ENCODE peak calls at places on chromosomes 4 and X, in ten cellular contexts. One of them, this sample, is unnamed.

GRCh38 chrX:111671668-111672067 is 9.3 kb upstream of the ALG13 start:
- DNase-seq in GM23338: no peak
- DNase-seq in nucleus accumbens: no peak
- DNase-seq in activated T-helper 1 cell treated with anti-CD3 and anti-CD28 coated beads, Interleukin-2, amount 50 U/mL, for 16 hours: no peak
- DNase-seq in ACHN: no peak
- DNase-seq in T-helper 17 cell: no peak
- DNase-seq in EH: peak; percentile 3
- DNase-seq in G401: no peak
- DNase-seq in mucosa of descending colon: no peak
- DNase-seq in hippocampal formation: no peak
- DNase-seq in this sample: no peak

GRCh38 chr4:117417856-117418255 is 332.5 kb upstream of the TRAM1L1 start:
- DNase-seq in GM23338: no peak
- DNase-seq in nucleus accumbens: no peak
- DNase-seq in activated T-helper 1 cell treated with anti-CD3 and anti-CD28 coated beads, Interleukin-2, amount 50 U/mL, for 16 hours: no peak
- DNase-seq in ACHN: peak; percentile 59
- DNase-seq in T-helper 17 cell: no peak
- DNase-seq in EH: no peak
- DNase-seq in G401: no peak
- DNase-seq in mucosa of descending colon: no peak
- DNase-seq in hippocampal formation: no peak
- DNase-seq in this sample: no peak

GRCh38 chrX:16876696-16877095 is 6.5 kb upstream of the RBBP7 start:
- DNase-seq in GM23338: no peak
- DNase-seq in nucleus accumbens: no peak
- DNase-seq in activated T-helper 1 cell treated with anti-CD3 and anti-CD28 coated beads, Interleukin-2, amount 50 U/mL, for 16 hours: no peak
- DNase-seq in ACHN: no peak
- DNase-seq in T-helper 17 cell: no peak
- DNase-seq in EH: no peak
- DNase-seq in G401: no peak
- DNase-seq in mucosa of descending colon: no peak
- DNase-seq in hippocampal formation: no peak
- DNase-seq in this sample: no peak

GRCh38 chr4:173169428-173170209 is 1.0 kb downstream of the GALNT7 start:
- DNase-seq in GM23338: peak; percentile 74
- DNase-seq in nucleus accumbens: no peak
- DNase-seq in activated T-helper 1 cell treated with anti-CD3 and anti-CD28 coated beads, Interleukin-2, amount 50 U/mL, for 16 hours: peak; percentile 16
- DNase-seq in ACHN: peak; percentile 65
- DNase-seq in T-helper 17 cell: peak; percentile 56
- DNase-seq in EH: peak; percentile 69
- DNase-seq in G401: peak; percentile 46
- DNase-seq in mucosa of descending colon: peak; percentile 77
- DNase-seq in hippocampal formation: peak; percentile 53
- DNase-seq in this sample: no peak

GRCh38 chr4:10079256-10079655 is 37.3 kb downstream of the WDR1 start:
- DNase-seq in GM23338: no peak
- DNase-seq in nucleus accumbens: no peak
- DNase-seq in activated T-helper 1 cell treated with anti-CD3 and anti-CD28 coated beads, Interleukin-2, amount 50 U/mL, for 16 hours: no peak
- DNase-seq in ACHN: no peak
- DNase-seq in T-helper 17 cell: no peak
- DNase-seq in EH: no peak
- DNase-seq in G401: no peak
- DNase-seq in mucosa of descending colon: no peak
- DNase-seq in hippocampal formation: no peak
- DNase-seq in this sample: peak; percentile 46

GRCh38 chrX:149074429-149074828 is 430.7 kb downstream of the IDS start:
- DNase-seq in GM23338: peak; percentile 0
- DNase-seq in nucleus accumbens: no peak
- DNase-seq in activated T-helper 1 cell treated with anti-CD3 and anti-CD28 coated beads, Interleukin-2, amount 50 U/mL, for 16 hours: no peak
- DNase-seq in ACHN: no peak
- DNase-seq in T-helper 17 cell: no peak
- DNase-seq in EH: no peak
- DNase-seq in G401: no peak
- DNase-seq in mucosa of descending colon: no peak
- DNase-seq in hippocampal formation: no peak
- DNase-seq in this sample: no peak

GRCh38 chr4:88107406-88108107 is 50.9 kb downstream of the ABCG2 start:
- DNase-seq in GM23338: no peak
- DNase-seq in nucleus accumbens: no peak
- DNase-seq in activated T-helper 1 cell treated with anti-CD3 and anti-CD28 coated beads, Interleukin-2, amount 50 U/mL, for 16 hours: no peak
- DNase-seq in ACHN: peak; percentile 11
- DNase-seq in T-helper 17 cell: no peak
- DNase-seq in EH: peak; percentile 44
- DNase-seq in G401: no peak
- DNase-seq in mucosa of descending colon: peak; percentile 36
- DNase-seq in hippocampal formation: no peak
- DNase-seq in this sample: no peak

GRCh38 chrX:46758163-46758955 is 559 bp downstream of the SLC9A7 start:
- DNase-seq in GM23338: peak; percentile 18
- DNase-seq in nucleus accumbens: no peak
- DNase-seq in activated T-helper 1 cell treated with anti-CD3 and anti-CD28 coated beads, Interleukin-2, amount 50 U/mL, for 16 hours: no peak
- DNase-seq in ACHN: peak; percentile 7
- DNase-seq in T-helper 17 cell: peak; percentile 10
- DNase-seq in EH: peak; percentile 26
- DNase-seq in G401: peak; percentile 28
- DNase-seq in mucosa of descending colon: peak; percentile 30
- DNase-seq in hippocampal formation: no peak
- DNase-seq in this sample: no peak

GRCh38 chr4:57355066-57355465 is 244.9 kb upstream of the IGFBP7 start:
- DNase-seq in GM23338: no peak
- DNase-seq in nucleus accumbens: no peak
- DNase-seq in activated T-helper 1 cell treated with anti-CD3 and anti-CD28 coated beads, Interleukin-2, amount 50 U/mL, for 16 hours: no peak
- DNase-seq in ACHN: no peak
- DNase-seq in T-helper 17 cell: no peak
- DNase-seq in EH: peak; percentile 74
- DNase-seq in G401: no peak
- DNase-seq in mucosa of descending colon: no peak
- DNase-seq in hippocampal formation: no peak
- DNase-seq in this sample: no peak

GRCh38 chr4:185709802-185710486 is 102.0 kb downstream of the SORBS2 start:
- DNase-seq in GM23338: no peak
- DNase-seq in nucleus accumbens: no peak
- DNase-seq in activated T-helper 1 cell treated with anti-CD3 and anti-CD28 coated beads, Interleukin-2, amount 50 U/mL, for 16 hours: no peak
- DNase-seq in ACHN: no peak
- DNase-seq in T-helper 17 cell: no peak
- DNase-seq in EH: peak; percentile 59
- DNase-seq in G401: no peak
- DNase-seq in mucosa of descending colon: no peak
- DNase-seq in hippocampal formation: no peak
- DNase-seq in this sample: no peak

GRCh38 chrX:39477438-39478120 is 620.2 kb downstream of the BCOR start:
- DNase-seq in GM23338: peak; percentile 61
- DNase-seq in nucleus accumbens: no peak
- DNase-seq in activated T-helper 1 cell treated with anti-CD3 and anti-CD28 coated beads, Interleukin-2, amount 50 U/mL, for 16 hours: no peak
- DNase-seq in ACHN: no peak
- DNase-seq in T-helper 17 cell: no peak
- DNase-seq in EH: no peak
- DNase-seq in G401: no peak
- DNase-seq in mucosa of descending colon: peak; percentile 57
- DNase-seq in hippocampal formation: no peak
- DNase-seq in this sample: no peak

GRCh38 chrX:145910017-145910416 is 92.4 kb downstream of the SLITRK2 start:
- DNase-seq in GM23338: peak; percentile 5
- DNase-seq in nucleus accumbens: no peak
- DNase-seq in activated T-helper 1 cell treated with anti-CD3 and anti-CD28 coated beads, Interleukin-2, amount 50 U/mL, for 16 hours: no peak
- DNase-seq in ACHN: no peak
- DNase-seq in T-helper 17 cell: no peak
- DNase-seq in EH: no peak
- DNase-seq in G401: no peak
- DNase-seq in mucosa of descending colon: no peak
- DNase-seq in hippocampal formation: peak; percentile 25
- DNase-seq in this sample: no peak

GRCh38 chrX:17564689-17565409 is 172.4 kb upstream of the SCML1 start:
- DNase-seq in GM23338: no peak
- DNase-seq in nucleus accumbens: no peak
- DNase-seq in activated T-helper 1 cell treated with anti-CD3 and anti-CD28 coated beads, Interleukin-2, amount 50 U/mL, for 16 hours: no peak
- DNase-seq in ACHN: peak; percentile 23
- DNase-seq in T-helper 17 cell: no peak
- DNase-seq in EH: peak; percentile 20
- DNase-seq in G401: peak; percentile 56
- DNase-seq in mucosa of descending colon: no peak
- DNase-seq in hippocampal formation: no peak
- DNase-seq in this sample: no peak

GRCh38 chrX:120200851-120201250 is 42.4 kb downstream of the RHOXF2 start:
- DNase-seq in GM23338: peak; percentile 12
- DNase-seq in nucleus accumbens: no peak
- DNase-seq in activated T-helper 1 cell treated with anti-CD3 and anti-CD28 coated beads, Interleukin-2, amount 50 U/mL, for 16 hours: no peak
- DNase-seq in ACHN: no peak
- DNase-seq in T-helper 17 cell: no peak
- DNase-seq in EH: no peak
- DNase-seq in G401: no peak
- DNase-seq in mucosa of descending colon: no peak
- DNase-seq in hippocampal formation: no peak
- DNase-seq in this sample: no peak

GRCh38 chrX:109770780-109771179 is 37.7 kb upstream of the ACSL4 start:
- DNase-seq in GM23338: no peak
- DNase-seq in nucleus accumbens: no peak
- DNase-seq in activated T-helper 1 cell treated with anti-CD3 and anti-CD28 coated beads, Interleukin-2, amount 50 U/mL, for 16 hours: no peak
- DNase-seq in ACHN: no peak
- DNase-seq in T-helper 17 cell: no peak
- DNase-seq in EH: no peak
- DNase-seq in G401: no peak
- DNase-seq in mucosa of descending colon: no peak
- DNase-seq in hippocampal formation: no peak
- DNase-seq in this sample: no peak

GRCh38 chr4:10605056-10605455 is 79.5 kb downstream of the CLNK start:
- DNase-seq in GM23338: no peak
- DNase-seq in nucleus accumbens: no peak
- DNase-seq in activated T-helper 1 cell treated with anti-CD3 and anti-CD28 coated beads, Interleukin-2, amount 50 U/mL, for 16 hours: no peak
- DNase-seq in ACHN: no peak
- DNase-seq in T-helper 17 cell: no peak
- DNase-seq in EH: no peak
- DNase-seq in G401: no peak
- DNase-seq in mucosa of descending colon: no peak
- DNase-seq in hippocampal formation: no peak
- DNase-seq in this sample: no peak

GRCh38 chr4:793109-793861 is 32.6 kb downstream of the CPLX1 start:
- DNase-seq in GM23338: no peak
- DNase-seq in nucleus accumbens: no peak
- DNase-seq in activated T-helper 1 cell treated with anti-CD3 and anti-CD28 coated beads, Interleukin-2, amount 50 U/mL, for 16 hours: no peak
- DNase-seq in ACHN: no peak
- DNase-seq in T-helper 17 cell: no peak
- DNase-seq in EH: no peak
- DNase-seq in G401: peak; percentile 73
- DNase-seq in mucosa of descending colon: no peak
- DNase-seq in hippocampal formation: no peak
- DNase-seq in this sample: no peak

GRCh38 chrX:77426811-77427210 is 20.4 kb upstream of the FGF16 start:
- DNase-seq in GM23338: no peak
- DNase-seq in nucleus accumbens: no peak
- DNase-seq in activated T-helper 1 cell treated with anti-CD3 and anti-CD28 coated beads, Interleukin-2, amount 50 U/mL, for 16 hours: no peak
- DNase-seq in ACHN: no peak
- DNase-seq in T-helper 17 cell: no peak
- DNase-seq in EH: peak; percentile 69
- DNase-seq in G401: no peak
- DNase-seq in mucosa of descending colon: no peak
- DNase-seq in hippocampal formation: no peak
- DNase-seq in this sample: no peak

GRCh38 chr4:62814510-62815047 is 1594.7 kb downstream of the TECRL start:
- DNase-seq in GM23338: peak; percentile 19
- DNase-seq in nucleus accumbens: no peak
- DNase-seq in activated T-helper 1 cell treated with anti-CD3 and anti-CD28 coated beads, Interleukin-2, amount 50 U/mL, for 16 hours: no peak
- DNase-seq in ACHN: no peak
- DNase-seq in T-helper 17 cell: no peak
- DNase-seq in EH: no peak
- DNase-seq in G401: no peak
- DNase-seq in mucosa of descending colon: no peak
- DNase-seq in hippocampal formation: no peak
- DNase-seq in this sample: no peak